ENCODE peak calls at places on chromosomes 13 and 19, in six cellular contexts. O is stimulated activated CD4-positive, alpha-beta T cell treated with anti-CD3 and anti-CD28 coated beads, Interleukin-15, amount 100 ng/mL, for 48 hours; S is stimulated activated CD8-positive, alpha-beta memory T cell treated with anti-CD3 and anti-CD28 coated beads, Interleukin-7, amount 100 ng/mL, for 1 hour; T is AG09309; M is HFF-Myc; K is IMR-90. Z is an unnamed sample.

GRCh38 chr13:22107549-22107948 is 436.7 kb downstream of the FGF9 start:
- DNase-seq in O (no peak), M (no peak), K (no peak), T (no peak), S (no peak), Z (no peak)

GRCh38 chr13:30241537-30241936 is 65.8 kb downstream of the KATNAL1 start:
- DNase-seq in T (no peak), M (no peak), S (no peak), O (no peak), K (no peak), Z (no peak)

GRCh38 chr13:112741835-112742570 is 52.2 kb downstream of the ATP11A start:
- DNase-seq in M (no peak), K (no peak), S (no peak), T (no peak), O (no peak), Z (no peak)

GRCh38 chr13:92097337-92097903 is 699.0 kb downstream of the GPC5 start:
- DNase-seq in O (no peak), T (no peak), M (no peak), K (no peak), S (no peak), Z (no peak)

GRCh38 chr19:35040826-35041547 is 534 bp upstream of the HPN start:
- DNase-seq in S (peak; percentile 10), T (no peak), M (no peak), O (no peak), K (no peak), Z (no peak)

GRCh38 chr19:1417145-1417544 is 9.8 kb downstream of the DAZAP1 start:
- DNase-seq in O (no peak), M (no peak), S (no peak), T (no peak), K (peak; percentile 64), Z (no peak)

GRCh38 chr19:29540128-29540527 is 14.3 kb downstream of the VSTM2B start:
- DNase-seq in M (no peak), T (no peak), K (no peak), O (no peak), S (no peak), Z (no peak)

GRCh38 chr19:39602224-39602623 is at the start of gene LGALS13:
- DNase-seq in K (no peak), T (no peak), S (no peak), O (no peak), M (no peak), Z (no peak)

GRCh38 chr13:40315416-40316064 is 350.9 kb downstream of the FOXO1 start:
- DNase-seq in S (no peak), M (no peak), K (no peak), T (no peak), O (peak; percentile 42), Z (no peak)

GRCh38 chr13:103394670-103395069 is 328.5 kb upstream of the SLC10A2 start:
- DNase-seq in O (no peak), M (no peak), T (no peak), S (no peak), K (no peak), Z (no peak)

GRCh38 chr19:29741226-29741625 is 26.2 kb upstream of the C19orf12 start:
- DNase-seq in O (no peak), K (no peak), M (no peak), S (no peak), T (no peak), Z (no peak)

GRCh38 chr19:6678690-6679109 is 8.7 kb upstream of the TNFSF14 start:
- DNase-seq in O (peak; percentile 76), S (no peak), T (no peak), M (no peak), K (no peak), Z (no peak)

GRCh38 chr13:76472916-76473315 is 413.3 kb downstream of the KCTD12 start:
- DNase-seq in M (no peak), S (no peak), T (no peak), O (no peak), K (no peak), Z (no peak)

GRCh38 chr19:5977222-5977784 is 637 bp downstream of the RANBP3 start:
- DNase-seq in O (no peak), S (no peak), M (no peak), K (no peak), T (no peak), Z (no peak)

GRCh38 chr13:50685491-50685890 is 158.0 kb downstream of the DLEU7 start:
- DNase-seq in T (no peak), K (no peak), M (no peak), S (no peak), O (no peak), Z (no peak)

GRCh38 chr19:1261863-1262686 is 7.1 kb upstream of the CIRBP start:
- DNase-seq in T (no peak), M (no peak), K (peak; percentile 43), O (no peak), S (no peak), Z (peak; percentile 53)

GRCh38 chr13:73467103-73467502 is 408.3 kb downstream of the KLF5 start:
- DNase-seq in S (no peak), M (no peak), O (no peak), K (peak; percentile 16), T (no peak), Z (peak; percentile 30)

GRCh38 chr19:46955114-46955812 is 64.4 kb upstream of the NPAS1 start:
- DNase-seq in K (peak; percentile 52), S (no peak), T (no peak), M (no peak), O (no peak), Z (peak; percentile 72)

GRCh38 chr13:45142440-45143345 is 22.4 kb downstream of the GTF2F2 start:
- DNase-seq in T (no peak), S (no peak), M (no peak), K (peak; percentile 54), O (no peak), Z (peak; percentile 22)

GRCh38 chr13:107203146-107203847 is 635.4 kb upstream of the ARGLU1 start:
- DNase-seq in S (no peak), K (no peak), O (no peak), M (no peak), T (no peak), Z (no peak)

GRCh38 chr19:8585057-8585893 is 8.0 kb upstream of the MYO1F start:
- DNase-seq in S (no peak), T (no peak), M (no peak), K (no peak), O (no peak), Z (no peak)

GRCh38 chr19:34485831-34486230 is 4.3 kb downstream of the WTIP start:
- DNase-seq in O (no peak), S (no peak), T (no peak), M (no peak), K (no peak), Z (no peak)